ENCODE peak calls at places on chromosomes 12 and 14, in ten cellular contexts. O is HCT116; J is lung; P is stomach; E is right lobe of liver; A is CD8-positive, alpha-beta memory T cell; C is IMR-90; I is neural progenitor cell; X is effector memory CD4-positive, alpha-beta T cell; L is GM12878. Y is an unnamed sample. For H3K4me1, the result is how much of the 10 kb centered on the place peaks cover.

GRCh38 chr12:58919271-58920101 is 818 bp downstream of the LRIG3 start:
- DNase-seq in J (peak), I (peak), P (no peak), E (peak), L (no peak), C (peak), A (no peak), O (no peak), X (no peak), Y (peak)

GRCh38 chr12:76915381-76916169 is 36.8 kb upstream of the CSRP2 start:
- DNase-seq in C (no peak), J (no peak), P (no peak), A (no peak), X (no peak), O (no peak), L (no peak), I (no peak), E (no peak), Y (no peak)

GRCh38 chr14:23895480-23895879 is 58.1 kb upstream of the DHRS4 start:
- DNase-seq in L (no peak), J (no peak), I (no peak), A (no peak), O (no peak), C (no peak), X (no peak), E (no peak), P (no peak), Y (no peak)

GRCh38 chr12:89195470-89195869 is 156.8 kb downstream of the DUSP6 start:
- DNase-seq in P (no peak), I (no peak), L (no peak), C (no peak), A (no peak), J (no peak), O (no peak), X (no peak), E (no peak), Y (no peak)

GRCh38 chr12:12776261-12776660 is 9.2 kb upstream of the APOLD1 start:
- DNase-seq in L (no peak), O (no peak), P (peak), I (no peak), C (peak), J (no peak), A (no peak), X (no peak), E (no peak), Y (no peak)

GRCh38 chr12:9866786-9867379 is 2.3 kb downstream of the CLEC2B start:
- DNase-seq in A (no peak), J (no peak), E (no peak), P (no peak), C (no peak), X (no peak), I (no peak), O (no peak), L (no peak), Y (no peak)

GRCh38 chr12:12195516-12195915 is 71.3 kb downstream of the LRP6 start:
- DNase-seq in E (no peak), P (no peak), A (no peak), X (no peak), J (no peak), I (no peak), O (no peak), L (no peak), C (no peak), Y (no peak)

GRCh38 chr14:50967719-50968266 is 23.5 kb upstream of the PYGL start:
- DNase-seq in L (no peak), I (no peak), E (no peak), J (no peak), O (no peak), A (no peak), P (no peak), X (no peak), C (no peak), Y (no peak)

GRCh38 chr14:67653651-67654280 is 20.7 kb downstream of the VTI1B start:
- DNase-seq in O (no peak), X (no peak), L (no peak), E (no peak), P (no peak), A (no peak), J (no peak), C (peak), I (no peak), Y (no peak)

GRCh38 chr12:122422769-122423257 is 344 bp upstream of the CLIP1 start:
- DNase-seq in E (no peak), L (no peak), O (no peak), I (peak), A (no peak), P (no peak), C (peak), X (no peak), J (peak), Y (peak)

GRCh38 chr12:47715393-47715876 is 9.6 kb upstream of the RPAP3 start:
- DNase-seq in I (peak), J (peak), A (peak), L (no peak), P (peak), C (peak), O (peak), X (peak), E (peak), Y (peak)

GRCh38 chr14:99724196-99724891 is 40.2 kb downstream of the CYP46A1 start:
- DNase-seq in L (no peak), C (peak), A (peak), J (no peak), X (no peak), P (no peak), E (no peak), I (no peak), O (no peak), Y (no peak)

GRCh38 chr12:131014343-131014742 is 60.6 kb downstream of the ADGRD1 start:
- DNase-seq in J (no peak), A (no peak), E (no peak), I (no peak), P (no peak), X (no peak), O (no peak), C (no peak), L (no peak), Y (no peak)

GRCh38 chr12:107660230-107660629 is 25.4 kb upstream of the PWP1 start:
- DNase-seq in P (no peak), I (no peak), C (no peak), E (no peak), A (no peak), X (no peak), J (no peak), O (no peak), L (no peak), Y (no peak)

GRCh38 chr12:120399531-120399930 is 30.6 kb upstream of the MSI1 start:
- DNase-seq in I (no peak), C (peak), P (no peak), X (no peak), L (peak), J (no peak), O (no peak), E (no peak), A (no peak), Y (no peak)

GRCh38 chr12:132608231-132609171 is 1.9 kb downstream of the LRCOL1 start:
- DNase-seq in C (no peak), X (no peak), O (no peak), J (no peak), E (peak), A (no peak), L (no peak), I (peak), P (no peak), Y (peak)

GRCh38 chr12:55654506-55655224 is 18.0 kb downstream of the OR10P1 start:
- DNase-seq in O (no peak), E (no peak), J (no peak), P (no peak), X (no peak), L (no peak), C (no peak), A (no peak), I (no peak), Y (no peak)

GRCh38 chr12:105378821-105379400 is 48.4 kb downstream of the C12orf75 start:
- DNase-seq in L (no peak), A (no peak), I (no peak), X (no peak), E (peak), J (no peak), O (no peak), C (no peak), P (no peak), Y (no peak)

GRCh38 chr12:642633-643477 is 20.4 kb downstream of the NINJ2 start:
- DNase-seq in X (peak), J (peak), I (peak), A (peak), O (no peak), E (peak), L (no peak), C (peak), P (peak), Y (peak)

GRCh38 chr14:68549057-68549421 is 243.8 kb downstream of the ZFP36L1 start:
- DNase-seq in A (no peak), I (no peak), P (no peak), J (no peak), X (no peak), E (no peak), O (peak), L (no peak), C (peak), Y (no peak)

GRCh38 chr12:25875661-25876060 is 82.8 kb upstream of the RASSF8 start:
- DNase-seq in J (no peak), E (no peak), C (no peak), A (no peak), X (no peak), P (no peak), O (no peak), I (no peak), L (no peak), Y (no peak)

GRCh38 chr12:5796171-5797091 is 148.6 kb downstream of the ANO2 start:
- DNase-seq in O (no peak), J (peak), E (no peak), C (peak), P (peak), A (no peak), L (no peak), X (no peak), I (peak), Y (peak)

GRCh38 chr14:50053935-50054334 is 62.4 kb downstream of the VCPKMT start:
- DNase-seq in J (no peak), A (no peak), X (no peak), O (no peak), E (no peak), P (no peak), I (no peak), C (no peak), L (no peak), Y (no peak)

GRCh38 chr14:60245316-60246177 is 3.5 kb upstream of the PPM1A start:
- DNase-seq in L (no peak), O (no peak), P (no peak), A (no peak), J (no peak), X (no peak), I (peak), E (no peak), C (no peak), Y (no peak)

GRCh38 chr14:63952053-63952932 is 99.5 kb downstream of the SYNE2 start:
- DNase-seq in C (no peak), O (no peak), I (no peak), P (no peak), A (no peak), X (no peak), L (no peak), E (no peak), J (no peak), Y (no peak)

GRCh38 chr12:12533238-12533829 is 29.3 kb downstream of the DUSP16 start:
- DNase-seq in P (peak), C (no peak), I (no peak), X (no peak), L (no peak), A (no peak), O (no peak), J (peak), E (peak), Y (no peak)

GRCh38 chr14:77039285-77040058 is 11.0 kb upstream of the IRF2BPL start:
- DNase-seq in O (no peak), C (peak), P (no peak), J (no peak), A (no peak), E (no peak), X (no peak), I (no peak), L (no peak), Y (no peak)

GRCh38 chr12:120833849-120834248 is 70.3 kb downstream of the SPPL3 start:
- DNase-seq in I (no peak), X (no peak), C (peak), O (no peak), A (no peak), J (no peak), P (no peak), E (no peak), L (no peak), Y (no peak)

GRCh38 chr14:33282181-33282580 is 343.5 kb downstream of the NPAS3 start:
- DNase-seq in L (no peak), A (no peak), O (no peak), C (no peak), I (no peak), J (no peak), P (no peak), X (no peak), E (no peak), Y (no peak)

GRCh38 chr14:50040401-50040775 is 76.0 kb downstream of the VCPKMT start:
- DNase-seq in I (no peak), E (peak), O (no peak), A (peak), C (peak), P (peak), J (no peak), X (peak), L (no peak), Y (no peak)

GRCh38 chr12:28710882-28711281 is 438.2 kb upstream of the FAR2 start:
- DNase-seq in E (no peak), O (no peak), X (no peak), J (no peak), L (no peak), C (peak), P (no peak), A (no peak), I (no peak), Y (no peak)

GRCh38 chr12:93707836-93708235 is 30.7 kb downstream of the CRADD start:
- DNase-seq in O (peak), C (peak), A (no peak), J (no peak), L (no peak), E (no peak), I (no peak), X (no peak), P (no peak), Y (no peak)

GRCh38 chr14:95304342-95304741 is 15.4 kb downstream of the CLMN start:
- DNase-seq in A (no peak), O (no peak), J (no peak), I (no peak), C (no peak), X (no peak), E (no peak), L (no peak), P (no peak), Y (no peak)

GRCh38 chr12:26630546-26631027 is 202.4 kb downstream of the ITPR2 start:
- DNase-seq in O (no peak), P (no peak), E (no peak), L (no peak), C (peak), I (no peak), X (no peak), A (no peak), J (no peak), Y (no peak)

GRCh38 chr12:14961466-14962155 is at the start of gene ARHGDIB:
- DNase-seq in P (peak), X (peak), I (no peak), C (no peak), J (peak), E (no peak), A (peak), O (no peak), L (peak), Y (peak)

GRCh38 chr12:107492393-107493134 is 193.0 kb upstream of the PWP1 start:
- DNase-seq in E (no peak), P (no peak), J (no peak), A (no peak), C (no peak), L (no peak), O (no peak), X (no peak), I (no peak), Y (no peak)

GRCh38 chr14:72094844-72095582 is 162.8 kb downstream of the RGS6 start:
- DNase-seq in J (no peak), E (no peak), L (peak), O (no peak), P (no peak), I (no peak), C (no peak), A (no peak), X (no peak), Y (no peak)

GRCh38 chr12:76646366-76646765 is 86.8 kb upstream of the OSBPL8 start:
- DNase-seq in A (no peak), O (no peak), I (no peak), P (no peak), X (no peak), L (no peak), E (no peak), C (no peak), J (no peak), Y (no peak)

GRCh38 chr14:69669375-69669774 is 58.0 kb downstream of the SUSD6 start:
- DNase-seq in A (no peak), C (no peak), X (no peak), P (no peak), E (no peak), J (no peak), O (no peak), L (no peak), I (no peak), Y (no peak)

GRCh38 chr14:69672372-69672771 is 61.0 kb downstream of the SUSD6 start:
- DNase-seq in C (no peak), P (no peak), X (no peak), I (no peak), O (no peak), E (no peak), L (no peak), A (no peak), J (no peak), Y (no peak)

GRCh38 chr14:69673099-69673498 is 61.7 kb downstream of the SUSD6 start:
- DNase-seq in X (no peak), L (no peak), E (no peak), J (no peak), C (no peak), O (no peak), P (no peak), I (no peak), A (no peak), Y (no peak)

GRCh38 chr14:69670093-69670492 is 58.7 kb downstream of the SUSD6 start:
- DNase-seq in J (no peak), X (no peak), O (no peak), L (no peak), A (no peak), E (no peak), I (no peak), P (no peak), C (no peak), Y (no peak)

GRCh38 chr14:69671365-69672050 is 60.1 kb downstream of the SUSD6 start:
- DNase-seq in X (no peak), E (no peak), I (peak), C (no peak), O (no peak), L (no peak), J (no peak), P (no peak), A (no peak), Y (no peak)
- H3K4me1 ChIP-seq in X (under half), E (under half), I (under half), C (under half), O (under half), L (half or more), J (under half), P (half or more), A (half or more), Y (under half)

GRCh38 chr12:109900752-109901580 is 892 bp downstream of the TCHP start:
- DNase-seq in J (no peak), I (peak), A (no peak), L (no peak), P (no peak), E (no peak), X (no peak), O (no peak), C (no peak), Y (no peak)
- H3K27ac ChIP-seq in J (no peak), I (no peak), A (peak), L (peak), P (peak), E (no peak), X (peak), O (peak), C (peak), Y (peak)

DNA sequence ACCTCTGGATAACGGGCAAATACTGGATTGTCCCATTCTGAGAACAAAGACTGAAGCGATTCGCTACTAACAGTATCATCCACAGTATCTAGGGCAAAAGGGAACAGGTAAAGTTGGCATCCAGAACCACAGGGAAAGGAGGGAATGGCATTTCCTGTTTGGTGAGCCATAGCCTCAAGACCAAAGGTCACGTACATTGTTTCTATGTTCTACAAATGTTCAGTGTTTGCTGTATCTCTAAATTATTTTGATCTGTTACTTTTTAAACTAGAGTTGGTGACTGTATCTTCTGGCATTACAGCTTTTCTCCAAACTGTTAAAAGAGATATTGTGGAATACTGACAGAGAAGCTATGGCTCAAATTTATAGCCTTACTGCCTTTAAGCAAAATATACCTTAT is 9.7 kb downstream of the MLH3 start:
- DNase-seq in C (no peak), A (no peak), E (no peak), P (no peak), I (no peak), L (no peak), O (no peak), J (no peak), X (no peak), Y (no peak)
- H3K4me3 ChIP-seq in C (no peak), A (no peak), E (peak), P (no peak), I (no peak), L (no peak), O (no peak), J (no peak), X (no peak), Y (no peak)

GRCh38 chr12:48973531-48973930 is 2.0 kb upstream of the WNT10B start:
- DNase-seq in P (no peak), L (no peak), O (no peak), X (no peak), C (no peak), E (peak), J (no peak), A (no peak), I (peak), Y (peak)
- H3K4me1 ChIP-seq in P (half or more), L (under half), O (under half), X (under half), C (under half), E (under half), J (under half), A (under half), I (under half), Y (under half)

Y was measured in right cardiac atrium.